ENCODE peak calls at places on chromosomes 5 and 9, in four cellular contexts. P, J, Q and D are unnamed samples.

GRCh38 chr5:151086905-151087360 is 6.1 kb upstream of the TNIP1 start:
- DNase-seq in Q (no peak), P (no peak), J (no peak), D (no peak)

GRCh38 chr5:135553688-135554462 is 18.1 kb upstream of the NEUROG1 start:
- DNase-seq in Q (no peak), J (peak; percentile 49), P (peak; percentile 23), D (peak; percentile 28)

GRCh38 chr5:150188146-150188842 is 1.6 kb upstream of the SLC6A7 start:
- DNase-seq in J (no peak), Q (no peak), P (no peak), D (no peak)

GRCh38 chr5:180598797-180599589 is 7.7 kb upstream of the SCGB3A1 start:
- DNase-seq in Q (no peak), P (no peak), J (no peak), D (no peak)

GRCh38 chr9:92308893-92309292 is 15.4 kb upstream of the IARS1 start:
- DNase-seq in Q (no peak), P (no peak), J (no peak), D (no peak)

GRCh38 chr9:91655215-91655614 is 231.6 kb upstream of the NFIL3 start:
- DNase-seq in J (no peak), P (no peak), Q (no peak), D (no peak)

GRCh38 chr5:172178301-172179031 is 9.6 kb downstream of the STK10 start:
- DNase-seq in J (no peak), P (no peak), Q (no peak), D (no peak)

GRCh38 chr5:97498657-97499056 is 315.6 kb upstream of the RIOK2 start:
- DNase-seq in P (no peak), J (no peak), Q (no peak), D (no peak)

GRCh38 chr5:134887593-134888159 is 13.5 kb downstream of the TXNDC15 start:
- DNase-seq in J (no peak), P (no peak), Q (no peak), D (no peak)

GRCh38 chr5:83095973-83096539 is 18.7 kb downstream of the XRCC4 start:
- DNase-seq in P (peak; percentile 92), Q (peak; percentile 62), J (peak; percentile 80), D (peak; percentile 83)

GRCh38 chr9:81826541-81826906 is 101.7 kb upstream of the SPATA31D4 start:
- DNase-seq in J (no peak), Q (no peak), P (peak; percentile 64), D (no peak)

GRCh38 chr5:102678267-102679058 is 76.6 kb upstream of the PAM start:
- DNase-seq in P (peak; percentile 84), J (peak; percentile 38), Q (no peak), D (peak; percentile 17)

GRCh38 chr9:109031241-109031640 is 17.9 kb upstream of the CTNNAL1 start:
- DNase-seq in J (peak; percentile 59), P (peak; percentile 49), Q (no peak), D (no peak)

GRCh38 chr5:36688722-36689121 is 82.3 kb downstream of the SLC1A3 start:
- DNase-seq in Q (no peak), J (no peak), P (no peak), D (no peak)

GRCh38 chr5:94422819-94423218 is 195.6 kb downstream of the KIAA0825 start:
- DNase-seq in Q (no peak), J (peak; percentile 86), P (peak; percentile 85), D (no peak)

GRCh38 chr5:10681605-10682428 is 79.2 kb downstream of the DAP start:
- DNase-seq in J (no peak), P (no peak), Q (no peak), D (no peak)

GRCh38 chr5:90135979-90136378 is 273.6 kb downstream of the CETN3 start:
- DNase-seq in P (no peak), Q (no peak), J (no peak), D (no peak)
- TF ChIP-seq CTCF in P (no peak), Q (peak; percentile 55), J (peak; percentile 21), D (no peak)

DNA sequence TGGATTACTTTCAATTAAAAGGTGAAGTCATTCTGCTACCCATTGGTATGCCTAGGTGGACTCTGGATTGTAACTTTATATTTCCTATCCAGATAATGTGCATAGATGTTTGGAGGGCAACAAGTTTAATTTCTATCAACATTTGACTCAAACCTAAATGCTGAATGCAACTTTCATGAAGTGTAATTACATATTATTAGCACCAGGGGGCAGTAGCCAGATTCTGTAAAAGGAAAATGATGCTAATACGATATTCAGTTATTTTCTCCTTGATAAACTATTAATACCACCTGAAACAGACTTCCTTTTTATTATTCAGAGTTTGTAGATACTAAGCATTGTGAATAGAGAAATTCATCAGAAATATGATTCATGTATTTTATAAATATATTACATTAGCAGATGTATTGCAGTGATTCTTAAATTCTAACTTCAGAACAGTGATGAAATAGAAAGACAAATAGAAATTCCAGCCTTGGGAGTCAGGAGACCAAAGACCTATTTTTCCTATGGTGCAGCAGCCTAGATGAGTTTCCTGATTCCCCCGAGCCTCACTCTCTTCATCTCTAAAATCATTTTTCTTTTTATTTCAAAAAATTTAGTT is 148.1 kb downstream of the CAAP1 start:
- DNase-seq in J (peak; percentile 9), Q (no peak), P (peak; percentile 15), D (peak; percentile 4)
- TF ChIP-seq CTCF in J (peak; percentile 61), Q (peak; percentile 32), P (peak; percentile 64), D (peak; percentile 94)

DNA sequence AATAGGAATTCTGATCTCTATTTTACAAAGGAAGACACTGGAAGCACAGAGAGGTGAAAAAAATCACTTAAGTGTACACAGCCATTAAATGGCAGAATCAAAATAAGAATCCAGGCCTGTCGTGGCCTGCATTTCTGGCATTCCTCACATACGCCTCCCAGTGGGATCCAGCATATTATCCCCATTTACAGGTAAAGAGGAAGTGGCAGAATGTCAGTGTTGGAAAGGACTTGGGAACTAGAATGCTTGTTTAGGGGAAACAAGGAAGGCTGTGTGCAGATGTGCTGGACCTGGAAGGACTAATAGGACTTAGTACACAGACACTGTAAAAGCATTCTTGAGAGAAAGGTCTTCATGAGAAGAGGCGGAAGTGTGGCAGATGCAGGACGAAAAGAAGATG is 241.8 kb downstream of the TRIM32 start:
- DNase-seq in J (peak; percentile 25), Q (no peak), P (no peak), D (no peak)
- TF ChIP-seq CTCF in J (peak; percentile 22), Q (no peak), P (no peak), D (no peak)

DNA sequence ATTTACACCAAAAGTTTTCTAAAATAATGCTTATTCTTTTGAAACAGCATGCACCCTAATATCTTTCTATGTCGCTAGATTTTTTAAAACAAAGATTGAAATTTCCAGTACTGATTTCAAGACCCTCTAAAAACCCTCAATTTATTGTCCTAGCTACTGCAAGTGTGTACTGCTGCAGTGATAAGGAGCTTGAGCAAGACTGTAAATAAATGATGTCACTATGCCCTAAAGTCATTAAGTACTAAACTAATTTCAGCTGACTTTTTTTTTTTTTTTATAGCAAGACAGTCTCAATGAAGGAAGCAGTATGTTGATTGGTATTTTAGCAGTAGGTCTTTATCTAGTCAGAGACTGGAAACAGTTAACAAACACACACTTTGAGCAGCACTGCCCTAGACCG is 12.2 kb upstream of the MIER3 start:
- DNase-seq in P (no peak), J (no peak), Q (no peak), D (no peak)
- TF ChIP-seq CTCF in P (no peak), J (no peak), Q (no peak), D (no peak)

GRCh38 chr5:169003721-169004481 is 297.0 kb downstream of the SLIT3 start:
- DNase-seq in Q (no peak), P (no peak), J (no peak), D (no peak)
- TF ChIP-seq CTCF in Q (no peak), P (no peak), J (peak; percentile 20), D (peak; percentile 48)

GRCh38 chr5:32791536-32792240 is 80.6 kb downstream of the NPR3 start:
- DNase-seq in Q (no peak), P (peak; percentile 64), J (no peak), D (peak; percentile 36)

GRCh38 chr5:32790411-32790951 is 79.4 kb downstream of the NPR3 start:
- DNase-seq in Q (no peak), P (peak; percentile 91), J (peak; percentile 12), D (peak; percentile 78)

GRCh38 chr5:32794086-32794485 is 83.0 kb downstream of the NPR3 start:
- DNase-seq in P (no peak), J (no peak), Q (no peak), D (peak; percentile 37)
- TF ChIP-seq CTCF in P (peak; percentile 50), J (peak; percentile 30), Q (peak; percentile 31), D (peak; percentile 72)

DNA sequence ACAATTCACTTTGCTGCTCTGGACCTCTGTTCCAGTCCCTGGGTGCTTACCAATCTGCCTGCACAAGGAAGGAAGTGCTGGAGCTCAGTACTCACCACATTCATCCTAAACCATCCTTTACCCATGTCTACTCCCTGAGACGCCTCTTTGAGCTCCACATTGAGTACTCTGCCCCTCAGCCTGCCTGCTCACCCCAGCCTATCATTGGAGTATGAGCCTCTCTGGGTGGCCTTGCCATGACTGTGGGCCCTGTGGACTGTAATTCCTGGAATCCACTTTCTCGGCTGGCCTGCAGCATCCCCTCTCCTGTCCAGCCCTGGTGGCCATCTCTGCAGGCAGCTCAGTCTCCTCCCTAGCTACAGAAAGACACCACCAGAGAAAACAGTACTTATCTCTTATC is 428.6 kb downstream of the SPOCK1 start:
- DNase-seq in J (no peak), Q (no peak), P (no peak), D (no peak)
- TF ChIP-seq CTCF in J (no peak), Q (no peak), P (no peak), D (no peak)